ENCODE peak calls at places on chromosomes 4 and X, in five cellular contexts. G is spleen, R is fibroblast of lung, X is body of pancreas, V is neural progenitor cell. D is an unnamed sample.

GRCh38 chr4:28369504-28369903 is 1508.9 kb downstream of the STIM2 start:
- DNase-seq in V (no peak), R (peak; percentile 13), X (no peak), G (no peak), D (peak; percentile 59)

GRCh38 chrX:149073464-149073863 is 431.6 kb downstream of the IDS start:
- DNase-seq in G (no peak), V (no peak), R (no peak), X (no peak), D (peak; percentile 11)

GRCh38 chr4:2795558-2796260 is 2.8 kb downstream of the SH3BP2 start:
- DNase-seq in G (peak; percentile 83), R (no peak), V (peak; percentile 1), X (no peak), D (no peak)

GRCh38 chr4:30720021-30720655 is at the start of gene PCDH7:
- DNase-seq in R (peak; percentile 83), V (no peak), G (no peak), X (no peak), D (peak; percentile 60)

GRCh38 chr4:2902126-2902525 is 58.5 kb downstream of the ADD1 start:
- DNase-seq in G (no peak), V (no peak), X (no peak), R (no peak), D (peak; percentile 61)

GRCh38 chr4:148515248-148515647 is 73.0 kb upstream of the NR3C2 start:
- DNase-seq in R (peak; percentile 67), V (no peak), X (no peak), G (no peak), D (peak; percentile 83)

GRCh38 chr4:184000457-184001395 is 95.6 kb downstream of the STOX2 start:
- DNase-seq in X (no peak), V (no peak), G (no peak), R (no peak), D (no peak)

GRCh38 chr4:165516281-165516833 is 137.5 kb downstream of the CPE start:
- DNase-seq in X (no peak), V (no peak), G (no peak), R (no peak), D (no peak)

GRCh38 chr4:108783666-108784463 is 21.0 kb upstream of the ETNPPL start:
- DNase-seq in G (no peak), R (no peak), X (peak; percentile 6), V (no peak), D (peak; percentile 42)

GRCh38 chr4:75990129-75990528 is 616 bp downstream of the SDAD1 start:
- DNase-seq in R (peak; percentile 14), X (peak; percentile 11), V (peak; percentile 5), G (no peak), D (peak; percentile 17)

GRCh38 chr4:86512631-86513030 is 81.5 kb upstream of the PTPN13 start:
- DNase-seq in X (no peak), G (no peak), V (no peak), R (no peak), D (no peak)

GRCh38 chr4:95155759-95156451 is 392.9 kb downstream of the UNC5C start:
- DNase-seq in V (peak; percentile 42), G (no peak), X (no peak), R (peak; percentile 60), D (peak; percentile 62)

GRCh38 chr4:156764145-156764544 is 207.5 kb downstream of the PDGFC start:
- DNase-seq in V (no peak), G (no peak), R (peak; percentile 93), X (no peak), D (peak; percentile 51)

GRCh38 chrX:9874483-9874882 is 88.3 kb downstream of the SHROOM2 start:
- DNase-seq in V (no peak), G (no peak), R (peak; percentile 36), X (no peak), D (no peak)

GRCh38 chrX:87067795-87068194 is 449.8 kb upstream of the KLHL4 start:
- DNase-seq in R (no peak), G (no peak), X (no peak), V (no peak), D (no peak)

GRCh38 chr4:56655209-56655626 is 25.9 kb downstream of the HOPX start:
- DNase-seq in G (peak; percentile 78), V (peak; percentile 57), X (peak; percentile 3), R (peak; percentile 40), D (peak; percentile 23)

GRCh38 chr4:110869114-110869513 is 246.2 kb upstream of the PITX2 start:
- DNase-seq in V (no peak), R (peak; percentile 89), G (no peak), X (no peak), D (no peak)

GRCh38 chrX:101219840-101220191 is 230 bp downstream of the DRP2 start:
- DNase-seq in R (peak; percentile 72), V (peak; percentile 20), G (no peak), X (no peak), D (peak; percentile 71)

DNA sequence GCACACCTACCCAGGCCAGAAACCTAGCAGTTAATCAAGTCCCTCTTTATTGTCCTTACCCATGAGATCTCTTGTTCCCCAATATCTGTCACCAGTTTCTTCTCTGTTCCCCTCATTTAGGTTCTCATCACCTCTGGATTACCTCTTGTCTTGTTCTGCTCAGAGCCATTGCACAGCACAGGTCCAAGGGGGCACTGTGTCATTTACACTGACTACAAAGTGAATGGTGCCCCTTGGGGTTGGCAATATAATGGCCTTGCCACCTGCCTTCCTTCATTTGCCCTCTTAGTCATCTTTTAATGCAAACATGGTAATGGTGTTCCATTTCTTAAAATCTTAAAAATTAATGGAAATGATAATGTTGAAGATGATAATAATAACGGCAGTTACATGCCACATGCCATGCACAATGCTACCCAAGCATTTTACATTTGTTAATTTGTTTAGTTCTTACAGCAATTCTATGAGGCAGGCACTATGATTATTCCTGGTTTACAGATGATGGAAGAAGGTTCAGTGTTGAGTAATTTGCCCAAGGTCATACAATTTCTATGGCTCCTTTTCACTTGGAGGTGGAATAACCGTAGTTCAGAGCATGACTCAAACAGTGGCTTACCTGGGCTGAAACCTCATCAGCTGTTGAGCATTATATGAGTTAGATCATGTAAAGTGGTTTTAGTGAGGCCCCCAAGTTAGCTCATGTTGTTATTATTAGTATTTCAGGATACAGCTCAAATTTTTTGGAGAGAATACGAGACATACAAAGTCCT is 117.9 kb downstream of the RASL11B start:
- DNase-seq in R (no peak), G (no peak), V (peak; percentile 12), X (no peak), D (no peak)
- TF ChIP-seq CTCF in R (no peak), G (no peak), V (peak; percentile 23), X (no peak), D (no peak)

DNA sequence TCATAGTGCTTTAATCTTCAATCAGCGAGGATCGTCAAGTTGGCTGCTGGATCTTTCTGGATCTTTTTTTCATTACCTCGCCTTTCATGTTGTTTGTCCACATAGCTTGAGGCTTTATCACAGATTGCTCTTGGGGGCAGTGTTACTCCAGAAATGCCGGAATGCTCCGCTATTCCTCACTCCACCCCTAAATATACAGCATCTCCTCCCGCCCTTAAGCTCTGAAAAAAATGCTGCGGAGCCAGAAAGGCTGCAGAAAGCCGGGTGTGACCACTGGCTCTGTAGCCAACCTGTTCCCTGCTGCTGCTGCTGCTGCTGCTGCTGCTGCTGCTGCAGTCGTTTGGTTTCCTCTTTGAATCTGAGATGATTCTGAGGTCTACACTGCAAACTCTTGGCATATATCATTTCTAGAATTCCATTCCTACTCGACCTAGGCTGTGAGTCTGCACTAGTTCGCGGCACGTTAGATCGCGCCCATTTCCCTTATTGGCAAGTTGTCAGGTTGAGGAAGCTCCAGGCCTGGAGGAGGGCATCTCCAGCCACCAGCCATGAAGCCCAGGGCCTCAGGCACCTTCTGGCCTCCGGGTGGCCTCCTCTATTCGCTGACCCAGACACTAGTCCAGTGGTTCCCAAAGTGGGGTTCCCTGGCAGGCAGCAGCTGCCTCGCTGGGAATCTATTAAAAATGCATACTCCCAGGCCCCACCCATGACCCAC is 34.2 kb downstream of the WDR13 start:
- DNase-seq in V (peak; percentile 91), G (peak; percentile 76), R (peak; percentile 82), X (peak; percentile 89), D (peak; percentile 94)
- H3K4me3 ChIP-seq in V (no peak overlapping the region), G (no peak overlapping the region), R (no peak overlapping the region), X (no peak overlapping the region), D (no peak overlapping the region)

GRCh38 chr4:82431026-82431745 is 796 bp downstream of the ENOPH1 start:
- DNase-seq in V (no peak), G (peak; percentile 90), X (peak; percentile 54), R (peak; percentile 55), D (peak; percentile 29)

GRCh38 chr4:82429728-82430192 is 502 bp downstream of the HNRNPDL start:
- DNase-seq in R (peak; percentile 43), X (no peak), V (peak; percentile 89), G (peak; percentile 98), D (peak; percentile 49)

GRCh38 chr4:82431831-82432230 is 1.4 kb downstream of the ENOPH1 start:
- DNase-seq in G (no peak), X (no peak), R (no peak), V (no peak), D (no peak)

GRCh38 chr4:82428969-82429727 is 1.1 kb downstream of the HNRNPDL start:
- DNase-seq in G (peak; percentile 97), R (peak; percentile 78), X (peak; percentile 92), V (peak; percentile 97), D (peak; percentile 92)

DNA sequence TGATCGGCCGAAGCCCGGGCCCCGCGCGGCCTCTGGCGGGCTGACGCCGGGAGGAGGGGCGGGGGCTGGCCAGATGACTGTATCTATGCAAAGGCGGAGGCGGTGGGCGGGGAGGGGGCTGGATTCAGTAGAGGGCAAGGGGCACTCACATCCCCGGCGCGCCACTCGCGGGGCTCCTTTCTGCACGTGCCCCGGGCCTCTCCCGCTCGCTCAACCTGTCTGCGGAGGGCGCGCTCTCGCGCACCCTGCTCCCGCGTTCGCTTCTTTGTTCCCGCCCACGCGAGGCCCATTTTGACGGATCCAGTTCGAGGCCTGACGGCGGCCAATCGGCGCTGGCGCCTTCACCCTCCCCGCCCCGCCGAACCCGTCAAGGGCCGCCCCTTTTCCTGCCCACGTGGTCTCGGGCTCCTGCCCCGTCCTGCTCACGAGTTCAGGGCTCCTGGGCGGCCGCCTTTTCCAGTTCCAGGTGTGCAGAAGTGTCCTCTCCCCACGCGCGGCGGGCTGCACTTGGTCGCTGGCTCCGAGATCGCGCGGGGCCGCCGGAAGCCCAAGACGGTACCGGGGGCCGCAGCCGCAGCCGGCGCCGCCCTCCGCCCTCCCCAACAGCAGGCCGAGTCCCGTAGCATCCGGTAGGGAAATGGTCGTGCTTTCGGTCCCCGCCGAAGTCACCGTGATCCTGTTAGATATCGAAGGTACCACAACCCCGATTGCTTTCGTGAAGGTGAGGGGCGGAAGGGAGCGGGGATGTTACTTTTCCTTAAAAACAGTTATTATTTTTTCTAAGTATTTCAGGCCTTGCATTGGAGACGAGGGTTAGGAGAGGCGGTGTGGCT is at the start of the genes ENOPH1 and HNRNPDL:
- DNase-seq in V (peak; percentile 96), G (peak; percentile 99), X (peak; percentile 97), R (peak; percentile 94), D (peak; percentile 96)
- TF ChIP-seq CTCF in V (no peak), G (no peak), X (peak; percentile 1), R (no peak), D (no peak)

DNA sequence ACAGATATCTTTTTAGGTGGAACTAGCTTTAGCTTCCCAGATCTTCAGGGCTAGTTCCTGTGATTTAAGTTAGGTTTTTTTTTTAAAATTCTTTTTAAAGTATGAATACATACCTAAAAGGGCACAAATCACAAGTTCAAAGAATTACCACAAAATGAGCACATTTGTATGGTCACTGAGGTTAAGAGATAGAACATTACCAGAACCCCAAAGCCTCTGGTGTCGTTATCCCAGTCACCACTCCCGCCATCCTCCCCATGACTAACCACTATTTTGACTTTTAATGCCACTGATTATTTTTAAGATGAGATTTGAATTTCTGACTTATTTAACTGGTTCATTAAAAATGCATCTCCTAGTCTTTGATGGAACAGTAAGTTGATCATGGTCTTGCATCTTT is 5.4 kb downstream of the PGK1 start:
- DNase-seq in G (no peak), R (no peak), X (no peak), V (no peak), D (no peak)
- H3K4me3 ChIP-seq in G (no peak overlapping the region), R (no peak overlapping the region), X (no peak overlapping the region), V (no peak overlapping the region), D (no peak overlapping the region)

GRCh38 chr4:102541708-102542107 is 40.5 kb downstream of the NFKB1 start:
- DNase-seq in G (no peak), X (no peak), R (no peak), V (peak; percentile 61), D (no peak)
- TF ChIP-seq CTCF in G (no peak), X (no peak), R (no peak), V (peak; percentile 62), D (no peak)

D was measured in fibroblast of pulmonary artery.